ENCODE peak calls at places on chromosomes 6 and 20, in four cellular contexts. J is IMR-90, T is K562, O is GM12878. Z is an unnamed sample.

GRCh38 chr6:166504100-166504499 is 82.4 kb downstream of the RAMACL start:
- DNase-seq in J (no peak), T (no peak), O (no peak), Z (no peak)

GRCh38 chr20:59028812-59029211 is 3.3 kb downstream of the ATP5F1E start:
- DNase-seq in J (peak; percentile 25), T (no peak), O (no peak), Z (peak; percentile 27)

GRCh38 chr6:159221486-159222170 is 52.4 kb downstream of the FNDC1 start:
- DNase-seq in J (no peak), T (no peak), O (no peak), Z (no peak)

GRCh38 chr6:30002871-30003270 is 58.2 kb upstream of the POLR1H start:
- DNase-seq in J (peak; percentile 48), T (no peak), O (no peak), Z (no peak)

GRCh38 chr6:32945106-32945761 is 4.4 kb upstream of the HLA-DMB start:
- DNase-seq in J (peak; percentile 86), T (no peak), O (peak; percentile 67), Z (no peak)

GRCh38 chr20:37662261-37662660 is 31.6 kb upstream of the CTNNBL1 start:
- DNase-seq in J (no peak), T (no peak), O (no peak), Z (no peak)

GRCh38 chr20:33411711-33412483 is 10.6 kb upstream of the CDK5RAP1 start:
- DNase-seq in J (no peak), T (no peak), O (no peak), Z (no peak)

GRCh38 chr6:168017629-168018028 is 20.2 kb downstream of the KIF25 start:
- DNase-seq in J (no peak), T (no peak), O (no peak), Z (no peak)

GRCh38 chr6:32118782-32119628 is 9.0 kb downstream of the ATF6B start:
- DNase-seq in J (peak; percentile 85), T (peak; percentile 86), O (peak; percentile 24), Z (peak; percentile 87)

GRCh38 chr6:34098045-34098936 is 47.6 kb downstream of the GRM4 start:
- DNase-seq in J (no peak), T (no peak), O (no peak), Z (no peak)

GRCh38 chr6:68756454-68757375 is 121.6 kb downstream of the ADGRB3 start:
- DNase-seq in J (no peak), T (no peak), O (no peak), Z (no peak)

GRCh38 chr20:37443596-37443995 is 77.5 kb upstream of the NNAT start:
- DNase-seq in J (no peak), T (no peak), O (no peak), Z (no peak)

GRCh38 chr6:5998741-5999687 is 7.7 kb downstream of the NRN1 start:
- DNase-seq in J (no peak), T (no peak), O (no peak), Z (no peak)

GRCh38 chr6:100726741-100727140 is 154.4 kb downstream of the ASCC3 start:
- DNase-seq in J (peak; percentile 36), T (no peak), O (no peak), Z (no peak)

GRCh38 chr6:27096834-27097511 is 150.5 kb upstream of the PRSS16 start:
- DNase-seq in J (peak; percentile 75), T (no peak), O (no peak), Z (peak; percentile 64)

GRCh38 chr6:15697895-15698294 is 35.1 kb upstream of the DTNBP1 start:
- DNase-seq in J (no peak), T (no peak), O (no peak), Z (no peak)

GRCh38 chr20:52168116-52168515 is 23.5 kb downstream of the ZFP64 start:
- DNase-seq in J (no peak), T (no peak), O (no peak), Z (no peak)

GRCh38 chr6:1798303-1798964 is 188.7 kb downstream of the FOXC1 start:
- DNase-seq in J (peak; percentile 24), T (no peak), O (no peak), Z (peak; percentile 20)
- TF ChIP-seq FOS in J (no peak), T (no peak), O (no peak), Z (no peak)

GRCh38 chr6:151493495-151494234 is at the start of gene CCDC170:
- DNase-seq in J (no peak), T (no peak), O (no peak), Z (peak; percentile 52)
- TF ChIP-seq FOS in J (no peak), T (no peak), O (no peak), Z (no peak)

GRCh38 chr6:43808412-43808811 is 38.4 kb downstream of the VEGFA start:
- DNase-seq in J (no peak), T (no peak), O (no peak), Z (no peak)

GRCh38 chr6:43806758-43807227 is 36.8 kb downstream of the VEGFA start:
- DNase-seq in J (no peak), T (no peak), O (no peak), Z (no peak)

GRCh38 chr6:43806041-43806757 is 36.2 kb downstream of the VEGFA start:
- DNase-seq in J (no peak), T (no peak), O (no peak), Z (no peak)

GRCh38 chr6:43805695-43806040 is 35.7 kb downstream of the VEGFA start:
- DNase-seq in J (no peak), T (no peak), O (no peak), Z (no peak)

DNA sequence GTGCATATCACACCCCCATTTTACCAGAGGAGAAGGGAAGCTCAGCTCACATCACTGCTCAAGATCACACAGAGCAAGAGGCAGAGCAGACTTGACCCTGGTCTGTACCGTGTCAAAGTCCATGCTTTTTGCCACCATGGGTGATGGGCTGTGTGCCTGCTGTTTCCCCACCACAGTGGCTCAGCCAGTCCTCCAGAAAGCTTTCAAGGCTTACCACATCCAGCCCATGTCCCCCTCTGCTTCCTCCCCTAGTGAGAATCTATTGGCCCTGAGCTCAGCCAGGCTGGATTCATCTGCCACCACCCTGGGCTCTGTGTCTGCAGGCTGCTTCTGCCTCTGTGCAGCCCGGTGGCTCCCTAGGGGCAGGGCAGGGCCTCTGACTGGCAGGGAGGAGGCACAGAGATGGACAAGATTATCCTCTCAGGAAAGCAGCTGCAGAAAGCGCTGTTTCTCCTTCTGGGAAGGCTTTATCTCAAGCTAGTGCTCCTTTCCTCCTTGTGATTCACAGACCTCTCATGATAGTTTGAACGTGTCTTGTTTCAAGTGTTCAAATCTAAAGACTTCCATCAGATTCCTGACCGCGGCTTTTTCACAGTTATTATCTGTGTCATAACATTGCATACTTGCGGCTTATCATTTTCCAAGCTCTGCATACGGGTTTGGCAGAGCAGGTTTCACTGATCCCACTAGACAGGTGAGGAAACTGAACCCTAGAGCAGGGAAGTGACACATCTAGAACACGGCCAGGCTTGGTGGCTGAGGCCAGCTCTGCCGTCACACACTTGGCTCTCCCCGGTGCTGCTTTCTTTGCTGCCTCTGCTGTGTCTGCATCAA is 37.4 kb downstream of the VEGFA start:
- DNase-seq in J (peak; percentile 71), T (no peak), O (no peak), Z (no peak)
- TF ChIP-seq FOS in J (no peak), T (no peak), O (no peak), Z (no peak)

GRCh38 chr6:12956991-12957320 is 240.4 kb downstream of the PHACTR1 start:
- DNase-seq in J (no peak), T (no peak), O (no peak), Z (no peak)

GRCh38 chr6:12955996-12956395 is 239.4 kb downstream of the PHACTR1 start:
- DNase-seq in J (no peak), T (no peak), O (no peak), Z (no peak)

GRCh38 chr6:12958052-12958706 is 241.6 kb downstream of the PHACTR1 start:
- DNase-seq in J (no peak), T (no peak), O (no peak), Z (peak; percentile 68)

GRCh38 chr6:12961761-12962160 is 245.2 kb downstream of the PHACTR1 start:
- DNase-seq in J (no peak), T (no peak), O (no peak), Z (no peak)

DNA sequence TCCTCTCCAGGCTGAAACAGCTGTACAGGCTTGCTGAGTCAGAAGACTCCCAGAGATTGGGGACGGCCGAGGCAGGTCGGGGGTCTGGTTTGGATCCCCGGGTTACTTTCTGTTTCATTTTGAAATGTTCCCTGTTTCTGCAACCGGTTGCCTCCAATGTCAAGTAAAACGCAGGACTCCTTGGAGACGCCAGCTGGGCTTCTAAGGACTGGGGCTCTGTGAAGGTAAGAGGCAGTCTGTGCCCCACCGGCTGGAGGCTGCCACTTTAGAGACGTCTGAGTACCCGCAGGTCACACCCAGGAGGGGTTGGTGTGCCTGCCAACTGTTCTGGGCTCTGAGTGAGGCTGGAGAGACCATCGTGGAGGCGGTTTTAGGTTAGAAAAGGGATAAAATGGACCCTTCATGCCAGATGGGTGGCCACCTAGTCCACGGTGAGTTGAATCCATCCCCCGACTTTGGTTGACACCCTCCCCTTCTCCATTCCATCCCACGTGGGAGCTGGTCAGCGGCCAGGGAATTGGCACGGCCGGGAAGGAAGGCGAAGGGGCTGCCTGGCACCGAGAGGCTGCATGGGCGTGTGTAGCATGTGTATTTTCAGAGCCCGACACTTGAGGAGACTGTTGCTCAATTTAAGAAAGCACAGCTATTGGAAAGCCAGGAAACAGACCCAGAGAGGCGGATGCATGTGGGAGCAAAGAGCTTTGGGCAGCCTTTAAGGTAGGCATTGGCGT is 240.9 kb downstream of the PHACTR1 start:
- DNase-seq in J (peak; percentile 13), T (no peak), O (no peak), Z (peak; percentile 76)
- TF ChIP-seq FOS in J (no peak), T (no peak), O (no peak), Z (peak; percentile 34)

GRCh38 chr6:56650191-56650590 is 7.5 kb upstream of the DST start:
- DNase-seq in J (no peak), T (no peak), O (no peak), Z (no peak)

GRCh38 chr6:56652231-56652630 is 9.5 kb upstream of the DST start:
- DNase-seq in J (peak; percentile 64), T (no peak), O (no peak), Z (peak; percentile 74)

GRCh38 chr6:56647172-56647762 is 4.6 kb upstream of the DST start:
- DNase-seq in J (no peak), T (no peak), O (no peak), Z (no peak)

GRCh38 chr6:56649782-56650181 is 7.1 kb upstream of the DST start:
- DNase-seq in J (peak; percentile 64), T (no peak), O (no peak), Z (no peak)

GRCh38 chr6:56649053-56649769 is 6.5 kb upstream of the DST start:
- DNase-seq in J (no peak), T (no peak), O (no peak), Z (peak; percentile 36)
- TF ChIP-seq FOS in J (no peak), T (no peak), O (no peak), Z (no peak)

DNA sequence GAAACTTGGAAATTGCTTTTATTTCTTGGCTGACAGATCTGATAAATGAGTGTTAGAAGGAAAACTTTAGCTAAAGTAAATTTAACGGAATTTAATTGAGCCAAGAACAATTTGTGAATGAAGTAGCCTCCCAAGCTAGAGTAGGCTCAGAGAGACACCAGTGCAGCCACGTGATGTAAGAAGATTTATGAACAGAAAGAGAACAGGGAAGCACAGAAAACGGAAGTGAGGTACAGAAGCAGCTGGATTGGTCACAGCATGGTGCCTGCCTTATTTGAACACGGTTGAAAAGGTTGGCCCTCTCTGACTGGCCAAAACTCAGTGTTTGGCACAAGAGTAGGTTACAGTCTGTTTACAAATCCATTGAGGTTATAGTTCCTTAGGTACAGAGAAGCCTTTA is 29.5 kb upstream of the IFNGR1 start:
- DNase-seq in J (no peak), T (no peak), O (no peak), Z (no peak)
- TF ChIP-seq FOS in J (no peak), T (no peak), O (no peak), Z (no peak)

GRCh38 chr6:44084231-44085014 is 42.8 kb downstream of the MRPL14 start:
- DNase-seq in J (peak; percentile 75), T (no peak), O (no peak), Z (no peak)
- TF ChIP-seq FOS in J (no peak), T (no peak), O (no peak), Z (no peak)

Z was measured in endothelial cell of umbilical vein.